ENCODE peak calls at places on chromosomes 7 and 10, in nine cellular contexts. K is activated T-helper 1 cell treated with anti-CD3 and anti-CD28 coated beads, Interleukin-2, amount 50 U/mL, for 16 hours; L is AG04450; F is anterior cingulate cortex; I is B cell; D is NCI-H2171 treated with DMSO at 0.1 percent for 48 hours; H is EH; P is PC-3; Y is activated naive CD4-positive, alpha-beta T cell treated with anti-CD3 and anti-CD28 coated beads for 36 hours. W is an unnamed sample.

GRCh38 chr10:59227136-59227673 is 50.8 kb downstream of the PHYHIPL start:
- DNase-seq in K (no peak), L (no peak), F (no peak), I (no peak), D (no peak), H (no peak), P (peak), Y (no peak), W (no peak)

GRCh38 chr10:43238462-43238861 is 28.4 kb downstream of the RASGEF1A start:
- DNase-seq in K (no peak), L (no peak), F (no peak), I (no peak), D (no peak), H (no peak), P (no peak), Y (peak), W (no peak)

GRCh38 chr7:45599851-45600706 is 25.9 kb downstream of the ADCY1 start:
- DNase-seq in K (no peak), L (no peak), F (no peak), I (no peak), D (no peak), H (no peak), P (no peak), Y (no peak), W (no peak)

GRCh38 chr7:47817922-47818321 is 130.3 kb downstream of the PKD1L1 start:
- DNase-seq in K (no peak), L (no peak), F (no peak), I (no peak), D (peak), H (peak), P (peak), Y (no peak), W (no peak)

GRCh38 chr10:100836891-100837290 is 75.9 kb upstream of the SLF2 start:
- DNase-seq in K (no peak), L (no peak), F (no peak), I (no peak), D (peak), H (no peak), P (no peak), Y (no peak), W (no peak)

GRCh38 chr7:7911339-7911738 is 57.3 kb upstream of the GLCCI1 start:
- DNase-seq in K (no peak), L (peak), F (no peak), I (no peak), D (no peak), H (peak), P (peak), Y (no peak), W (no peak)

GRCh38 chr7:43552122-43552521 is 30.8 kb upstream of the STK17A start:
- DNase-seq in K (no peak), L (no peak), F (no peak), I (no peak), D (no peak), H (no peak), P (no peak), Y (no peak), W (no peak)

GRCh38 chr7:82050792-82051191 is 280.9 kb upstream of the HGF start:
- DNase-seq in K (no peak), L (no peak), F (no peak), I (no peak), D (no peak), H (peak), P (peak), Y (no peak), W (no peak)

GRCh38 chr7:134585897-134586296 is 37.0 kb downstream of the AKR1B15 start:
- DNase-seq in K (no peak), L (no peak), F (no peak), I (no peak), D (no peak), H (no peak), P (no peak), Y (no peak), W (no peak)

W was measured in central memory CD4-positive, alpha-beta T cell.